ENCODE peak calls at places on chromosomes 3 and 15, in six cellular contexts. I is posterior vena cava; Q is activated naive CD8-positive, alpha-beta T cell treated with anti-CD3 and anti-CD28 coated beads, Interleukin-2, amount 50 U/mL, for 24 hours; Y is non-pigmented ciliary epithelial cell; L is epithelial cell of prostate; W is substantia nigra. R is an unnamed sample.

GRCh38 chr3:46960081-46960701 is 16.4 kb downstream of the CCDC12 start:
- DNase-seq in I (peak), Q (no peak), Y (no peak), L (no peak), W (no peak), R (no peak)

GRCh38 chr3:120743556-120744195 is 1.1 kb downstream of the GTF2E1 start:
- DNase-seq in I (no peak), Q (no peak), Y (no peak), L (no peak), W (no peak), R (no peak)

GRCh38 chr3:10164546-10165393 is at the start of gene IRAK2:
- DNase-seq in I (peak), Q (peak), Y (no peak), L (no peak), W (peak), R (peak)

GRCh38 chr15:28944286-28944685 is 58.5 kb downstream of the APBA2 start:
- DNase-seq in I (peak), Q (no peak), Y (no peak), L (no peak), W (no peak), R (no peak)

GRCh38 chr3:190346541-190346940 is 24.3 kb upstream of the CLDN1 start:
- DNase-seq in I (no peak), Q (no peak), Y (no peak), L (no peak), W (no peak), R (no peak)

GRCh38 chr15:40594429-40594836 is 384 bp downstream of the KNL1 start:
- DNase-seq in I (peak), Q (peak), Y (no peak), L (no peak), W (no peak), R (peak)

GRCh38 chr3:140768921-140769320 is 91.1 kb downstream of the TRIM42 start:
- DNase-seq in I (no peak), Q (no peak), Y (no peak), L (no peak), W (no peak), R (no peak)

GRCh38 chr3:79011821-79012529 is 755.8 kb downstream of the ROBO1 start:
- DNase-seq in I (no peak), Q (no peak), Y (no peak), L (no peak), W (no peak), R (no peak)

GRCh38 chr15:38536201-38536676 is 28.4 kb downstream of the RASGRP1 start:
- DNase-seq in I (peak), Q (no peak), Y (peak), L (no peak), W (no peak), R (no peak)

GRCh38 chr3:71450985-71451560 is 132.5 kb downstream of the FOXP1 start:
- DNase-seq in I (no peak), Q (no peak), Y (no peak), L (no peak), W (no peak), R (no peak)

GRCh38 chr15:70046716-70047369 is 50.9 kb downstream of the TLE3 start:
- DNase-seq in I (peak), Q (no peak), Y (no peak), L (no peak), W (no peak), R (no peak)

GRCh38 chr3:39125837-39126500 is 18.5 kb downstream of the TTC21A start:
- DNase-seq in I (peak), Q (no peak), Y (no peak), L (no peak), W (no peak), R (no peak)

GRCh38 chr15:76343313-76343996 is 6.9 kb downstream of the ISL2 start:
- DNase-seq in I (no peak), Q (no peak), Y (no peak), L (no peak), W (no peak), R (no peak)

GRCh38 chr3:158727499-158728377 is 4.5 kb downstream of the RARRES1 start:
- DNase-seq in I (no peak), Q (peak), Y (no peak), L (no peak), W (no peak), R (no peak)

GRCh38 chr3:192068464-192069254 is 607.7 kb downstream of the PYDC2 start:
- DNase-seq in I (no peak), Q (no peak), Y (no peak), L (no peak), W (no peak), R (no peak)

GRCh38 chr3:120425877-120426276 is 24.9 kb downstream of the FSTL1 start:
- DNase-seq in I (no peak), Q (no peak), Y (peak), L (no peak), W (no peak), R (no peak)

R was measured in mucosa of descending colon.